ENCODE peak calls at places on chromosomes 13 and 19, in nine cellular contexts. One of them, this sample, is unnamed.

GRCh38 chr19:55642153-55643002 is 1.1 kb upstream of the ZNF581 start:
- DNase-seq in transverse colon: peak; percentile 51
- DNase-seq in GM12878: no peak
- DNase-seq in stomach: peak; percentile 39
- DNase-seq in breast epithelium: no peak
- DNase-seq in vagina: no peak
- DNase-seq in endothelial cell of umbilical vein: no peak
- DNase-seq in HCT116: no peak
- DNase-seq in esophagus muscularis mucosa: no peak
- DNase-seq in this sample: no peak

GRCh38 chr19:39398297-39398864 is 7.2 kb downstream of the MED29 start:
- DNase-seq in stomach: peak; percentile 73
- DNase-seq in GM12878: no peak
- DNase-seq in endothelial cell of umbilical vein: no peak
- DNase-seq in vagina: peak; percentile 95
- DNase-seq in breast epithelium: no peak
- DNase-seq in esophagus muscularis mucosa: no peak
- DNase-seq in HCT116: peak; percentile 69
- DNase-seq in transverse colon: peak; percentile 89
- DNase-seq in this sample: no peak

GRCh38 chr13:112028481-112028880 is 38.5 kb upstream of the SOX1 start:
- DNase-seq in endothelial cell of umbilical vein: no peak
- DNase-seq in GM12878: no peak
- DNase-seq in breast epithelium: no peak
- DNase-seq in vagina: no peak
- DNase-seq in esophagus muscularis mucosa: no peak
- DNase-seq in transverse colon: no peak
- DNase-seq in stomach: no peak
- DNase-seq in HCT116: no peak
- DNase-seq in this sample: no peak

GRCh38 chr19:41894350-41894749 is 11.4 kb downstream of the ARHGEF1 start:
- DNase-seq in endothelial cell of umbilical vein: no peak
- DNase-seq in breast epithelium: no peak
- DNase-seq in stomach: no peak
- DNase-seq in esophagus muscularis mucosa: no peak
- DNase-seq in vagina: no peak
- DNase-seq in transverse colon: no peak
- DNase-seq in HCT116: no peak
- DNase-seq in GM12878: no peak
- DNase-seq in this sample: no peak

GRCh38 chr19:31975461-31975860 is 369.9 kb upstream of the ZNF507 start:
- DNase-seq in HCT116: no peak
- DNase-seq in endothelial cell of umbilical vein: no peak
- DNase-seq in esophagus muscularis mucosa: no peak
- DNase-seq in transverse colon: no peak
- DNase-seq in stomach: no peak
- DNase-seq in GM12878: no peak
- DNase-seq in vagina: no peak
- DNase-seq in breast epithelium: no peak
- DNase-seq in this sample: no peak

GRCh38 chr19:51181377-51181912 is 39.3 kb downstream of the SIGLEC7 start:
- DNase-seq in esophagus muscularis mucosa: no peak
- DNase-seq in breast epithelium: no peak
- DNase-seq in vagina: peak; percentile 49
- DNase-seq in endothelial cell of umbilical vein: no peak
- DNase-seq in stomach: no peak
- DNase-seq in HCT116: no peak
- DNase-seq in transverse colon: no peak
- DNase-seq in GM12878: no peak
- DNase-seq in this sample: no peak

GRCh38 chr13:29081697-29082440 is 261.7 kb downstream of the MTUS2 start:
- DNase-seq in esophagus muscularis mucosa: no peak
- DNase-seq in endothelial cell of umbilical vein: no peak
- DNase-seq in HCT116: no peak
- DNase-seq in stomach: no peak
- DNase-seq in GM12878: no peak
- DNase-seq in breast epithelium: no peak
- DNase-seq in transverse colon: no peak
- DNase-seq in vagina: no peak
- DNase-seq in this sample: no peak

GRCh38 chr19:51327066-51327985 is 14.6 kb downstream of the VSIG10L start:
- DNase-seq in breast epithelium: peak; percentile 50
- DNase-seq in esophagus muscularis mucosa: no peak
- DNase-seq in endothelial cell of umbilical vein: peak; percentile 30
- DNase-seq in HCT116: no peak
- DNase-seq in vagina: no peak
- DNase-seq in transverse colon: peak; percentile 43
- DNase-seq in GM12878: no peak
- DNase-seq in stomach: peak; percentile 28
- DNase-seq in this sample: peak; percentile 83

GRCh38 chr19:23203841-23204344 is 46.3 kb downstream of the ZNF724 start:
- DNase-seq in transverse colon: no peak
- DNase-seq in endothelial cell of umbilical vein: no peak
- DNase-seq in stomach: no peak
- DNase-seq in breast epithelium: no peak
- DNase-seq in HCT116: no peak
- DNase-seq in GM12878: no peak
- DNase-seq in vagina: no peak
- DNase-seq in esophagus muscularis mucosa: no peak
- DNase-seq in this sample: no peak

GRCh38 chr13:33556828-33557227 is 261.1 kb upstream of the RFC3 start:
- DNase-seq in esophagus muscularis mucosa: no peak
- DNase-seq in breast epithelium: no peak
- DNase-seq in transverse colon: no peak
- DNase-seq in HCT116: no peak
- DNase-seq in GM12878: no peak
- DNase-seq in stomach: no peak
- DNase-seq in vagina: no peak
- DNase-seq in endothelial cell of umbilical vein: no peak
- DNase-seq in this sample: no peak

GRCh38 chr19:50301607-50301971 is 27.6 kb downstream of the KCNC3 start:
- DNase-seq in GM12878: no peak
- DNase-seq in HCT116: no peak
- DNase-seq in vagina: no peak
- DNase-seq in breast epithelium: no peak
- DNase-seq in esophagus muscularis mucosa: no peak
- DNase-seq in stomach: no peak
- DNase-seq in endothelial cell of umbilical vein: no peak
- DNase-seq in transverse colon: no peak
- DNase-seq in this sample: no peak

GRCh38 chr13:49435992-49436391 is 7.9 kb downstream of the CAB39L start:
- DNase-seq in endothelial cell of umbilical vein: no peak
- DNase-seq in vagina: no peak
- DNase-seq in esophagus muscularis mucosa: no peak
- DNase-seq in transverse colon: no peak
- DNase-seq in HCT116: no peak
- DNase-seq in stomach: no peak
- DNase-seq in breast epithelium: no peak
- DNase-seq in GM12878: no peak
- DNase-seq in this sample: no peak

GRCh38 chr19:46482645-46483044 is 11.3 kb upstream of the PNMA8A start:
- DNase-seq in endothelial cell of umbilical vein: no peak
- DNase-seq in GM12878: no peak
- DNase-seq in vagina: no peak
- DNase-seq in esophagus muscularis mucosa: no peak
- DNase-seq in HCT116: no peak
- DNase-seq in transverse colon: no peak
- DNase-seq in breast epithelium: no peak
- DNase-seq in stomach: no peak
- DNase-seq in this sample: no peak

GRCh38 chr13:66459143-66459542 is 771.0 kb downstream of the PCDH9 start:
- DNase-seq in transverse colon: no peak
- DNase-seq in HCT116: no peak
- DNase-seq in vagina: no peak
- DNase-seq in breast epithelium: no peak
- DNase-seq in esophagus muscularis mucosa: no peak
- DNase-seq in stomach: no peak
- DNase-seq in GM12878: no peak
- DNase-seq in endothelial cell of umbilical vein: no peak
- DNase-seq in this sample: no peak

GRCh38 chr19:44939668-44940067 is 2.4 kb upstream of the APOC4 start:
- DNase-seq in transverse colon: no peak
- DNase-seq in endothelial cell of umbilical vein: no peak
- DNase-seq in vagina: no peak
- DNase-seq in HCT116: no peak
- DNase-seq in esophagus muscularis mucosa: no peak
- DNase-seq in breast epithelium: no peak
- DNase-seq in GM12878: no peak
- DNase-seq in stomach: no peak
- DNase-seq in this sample: no peak

GRCh38 chr19:53294786-53295441 is 27.4 kb upstream of the VN1R4 start:
- DNase-seq in endothelial cell of umbilical vein: peak; percentile 2
- DNase-seq in vagina: no peak
- DNase-seq in GM12878: no peak
- DNase-seq in HCT116: no peak
- DNase-seq in breast epithelium: no peak
- DNase-seq in stomach: no peak
- DNase-seq in esophagus muscularis mucosa: no peak
- DNase-seq in transverse colon: no peak
- DNase-seq in this sample: no peak

GRCh38 chr13:27808866-27809546 is 16.7 kb downstream of the GSX1 start:
- DNase-seq in breast epithelium: no peak
- DNase-seq in vagina: no peak
- DNase-seq in esophagus muscularis mucosa: no peak
- DNase-seq in stomach: no peak
- DNase-seq in HCT116: no peak
- DNase-seq in transverse colon: no peak
- DNase-seq in endothelial cell of umbilical vein: no peak
- DNase-seq in GM12878: no peak
- DNase-seq in this sample: no peak

GRCh38 chr13:33207616-33207964 is 78.0 kb downstream of the STARD13 start:
- DNase-seq in vagina: no peak
- DNase-seq in endothelial cell of umbilical vein: peak; percentile 57
- DNase-seq in HCT116: no peak
- DNase-seq in breast epithelium: no peak
- DNase-seq in esophagus muscularis mucosa: peak; percentile 85
- DNase-seq in transverse colon: no peak
- DNase-seq in stomach: no peak
- DNase-seq in GM12878: no peak
- DNase-seq in this sample: no peak

GRCh38 chr13:113656015-113656588 is 1.9 kb downstream of the ATP4B start:
- DNase-seq in transverse colon: peak; percentile 7
- DNase-seq in esophagus muscularis mucosa: no peak
- DNase-seq in vagina: no peak
- DNase-seq in stomach: peak; percentile 26
- DNase-seq in breast epithelium: peak; percentile 35
- DNase-seq in endothelial cell of umbilical vein: no peak
- DNase-seq in GM12878: no peak
- DNase-seq in HCT116: no peak
- DNase-seq in this sample: no peak
- TF ChIP-seq POLR2A in transverse colon: no peak
- TF ChIP-seq POLR2A in esophagus muscularis mucosa: no peak
- TF ChIP-seq POLR2A in vagina: no peak
- TF ChIP-seq POLR2A in stomach: no peak
- TF ChIP-seq POLR2A in breast epithelium: no peak
- TF ChIP-seq POLR2A in endothelial cell of umbilical vein: no peak
- TF ChIP-seq POLR2A in GM12878: no peak
- TF ChIP-seq POLR2A in HCT116: no peak
- TF ChIP-seq POLR2A in this sample: no peak

GRCh38 chr19:5891938-5892771 is 11.4 kb downstream of the NDUFA11 start:
- DNase-seq in GM12878: no peak
- DNase-seq in stomach: peak; percentile 33
- DNase-seq in endothelial cell of umbilical vein: peak; percentile 33
- DNase-seq in HCT116: no peak
- DNase-seq in esophagus muscularis mucosa: no peak
- DNase-seq in breast epithelium: no peak
- DNase-seq in transverse colon: peak; percentile 58
- DNase-seq in vagina: no peak
- DNase-seq in this sample: no peak
- TF ChIP-seq POLR2AphosphoS5 in GM12878: no peak
- TF ChIP-seq POLR2AphosphoS5 in stomach: no peak
- TF ChIP-seq POLR2AphosphoS5 in endothelial cell of umbilical vein: peak; percentile 43
- TF ChIP-seq POLR2AphosphoS5 in HCT116: peak; percentile 71
- TF ChIP-seq POLR2AphosphoS5 in esophagus muscularis mucosa: peak; percentile 49
- TF ChIP-seq POLR2AphosphoS5 in breast epithelium: no peak
- TF ChIP-seq POLR2AphosphoS5 in transverse colon: no peak
- TF ChIP-seq POLR2AphosphoS5 in vagina: peak; percentile 22
- TF ChIP-seq POLR2AphosphoS5 in this sample: no peak

GRCh38 chr19:10557603-10558197 is 8.1 kb downstream of the KRI1 start:
- DNase-seq in HCT116: no peak
- DNase-seq in vagina: no peak
- DNase-seq in endothelial cell of umbilical vein: no peak
- DNase-seq in transverse colon: no peak
- DNase-seq in esophagus muscularis mucosa: no peak
- DNase-seq in stomach: no peak
- DNase-seq in breast epithelium: no peak
- DNase-seq in GM12878: no peak
- DNase-seq in this sample: no peak

GRCh38 chr19:10565028-10565566 is 713 bp downstream of the KRI1 start:
- DNase-seq in GM12878: no peak
- DNase-seq in HCT116: no peak
- DNase-seq in endothelial cell of umbilical vein: peak; percentile 26
- DNase-seq in transverse colon: peak; percentile 55
- DNase-seq in breast epithelium: no peak
- DNase-seq in vagina: no peak
- DNase-seq in esophagus muscularis mucosa: no peak
- DNase-seq in stomach: peak; percentile 35
- DNase-seq in this sample: peak; percentile 70

GRCh38 chr19:10555613-10555979 is 10.2 kb downstream of the KRI1 start:
- DNase-seq in esophagus muscularis mucosa: no peak
- DNase-seq in GM12878: no peak
- DNase-seq in transverse colon: no peak
- DNase-seq in breast epithelium: no peak
- DNase-seq in vagina: no peak
- DNase-seq in endothelial cell of umbilical vein: no peak
- DNase-seq in stomach: no peak
- DNase-seq in HCT116: no peak
- DNase-seq in this sample: no peak

GRCh38 chr19:10562609-10563008 is 3.2 kb downstream of the KRI1 start:
- DNase-seq in endothelial cell of umbilical vein: no peak
- DNase-seq in stomach: no peak
- DNase-seq in breast epithelium: no peak
- DNase-seq in GM12878: no peak
- DNase-seq in vagina: no peak
- DNase-seq in esophagus muscularis mucosa: no peak
- DNase-seq in HCT116: no peak
- DNase-seq in transverse colon: no peak
- DNase-seq in this sample: no peak

DNA sequence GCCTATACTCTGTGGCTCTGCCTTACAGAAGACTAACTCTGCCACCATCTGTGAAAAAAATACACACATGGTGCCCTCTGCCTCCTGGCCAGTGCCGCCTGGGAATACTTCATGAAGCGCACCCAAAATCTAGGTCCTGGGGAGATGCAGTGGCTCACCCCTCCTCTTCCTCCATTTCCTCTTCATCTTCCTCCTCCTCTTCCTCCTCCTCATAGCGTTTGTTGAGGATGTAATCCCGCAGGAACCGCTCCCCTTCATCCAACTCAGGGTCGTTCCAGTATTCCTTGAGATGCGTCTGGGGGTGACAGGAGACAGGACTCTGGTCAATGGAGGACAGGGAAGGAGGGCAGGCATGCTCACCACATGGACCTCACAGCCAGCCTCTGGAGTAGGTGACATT is 5.7 kb downstream of the KRI1 start:
- DNase-seq in transverse colon: no peak
- DNase-seq in breast epithelium: no peak
- DNase-seq in stomach: no peak
- DNase-seq in HCT116: no peak
- DNase-seq in endothelial cell of umbilical vein: no peak
- DNase-seq in GM12878: no peak
- DNase-seq in esophagus muscularis mucosa: no peak
- DNase-seq in vagina: no peak
- DNase-seq in this sample: no peak
- TF ChIP-seq POLR2A in transverse colon: no peak
- TF ChIP-seq POLR2A in breast epithelium: no peak
- TF ChIP-seq POLR2A in stomach: no peak
- TF ChIP-seq POLR2A in HCT116: no peak
- TF ChIP-seq POLR2A in endothelial cell of umbilical vein: no peak
- TF ChIP-seq POLR2A in GM12878: no peak
- TF ChIP-seq POLR2A in esophagus muscularis mucosa: no peak
- TF ChIP-seq POLR2A in vagina: no peak
- TF ChIP-seq POLR2A in this sample: no peak

GRCh38 chr13:71912524-71912923 is 45.5 kb upstream of the DACH1 start:
- DNase-seq in stomach: no peak
- DNase-seq in breast epithelium: no peak
- DNase-seq in HCT116: no peak
- DNase-seq in endothelial cell of umbilical vein: no peak
- DNase-seq in GM12878: no peak
- DNase-seq in vagina: no peak
- DNase-seq in esophagus muscularis mucosa: no peak
- DNase-seq in transverse colon: no peak
- DNase-seq in this sample: no peak
- TF ChIP-seq POLR2AphosphoS5 in stomach: no peak
- TF ChIP-seq POLR2AphosphoS5 in breast epithelium: no peak
- TF ChIP-seq POLR2AphosphoS5 in HCT116: no peak
- TF ChIP-seq POLR2AphosphoS5 in endothelial cell of umbilical vein: no peak
- TF ChIP-seq POLR2AphosphoS5 in GM12878: no peak
- TF ChIP-seq POLR2AphosphoS5 in vagina: no peak
- TF ChIP-seq POLR2AphosphoS5 in esophagus muscularis mucosa: no peak
- TF ChIP-seq POLR2AphosphoS5 in transverse colon: no peak
- TF ChIP-seq POLR2AphosphoS5 in this sample: no peak

This sample was measured in GM12891.